ENCODE peak calls at places on chromosomes 1 and 21, in six cellular contexts. One of them, this sample, is unnamed.

GRCh38 chr21:45415188-45415942 is 10.4 kb downstream of the COL18A1 start:
- DNase-seq in NCI-H524: no peak
- DNase-seq in naive thymus-derived CD8-positive, alpha-beta T cell: peak
- DNase-seq in astrocyte of the spinal cord: no peak
- DNase-seq in posterior vena cava: peak
- DNase-seq in choroid plexus epithelial cell: no peak
- DNase-seq in this sample: no peak

GRCh38 chr1:161266836-161267235 is 8.3 kb downstream of the PCP4L1 start:
- DNase-seq in NCI-H524: no peak
- DNase-seq in naive thymus-derived CD8-positive, alpha-beta T cell: no peak
- DNase-seq in astrocyte of the spinal cord: no peak
- DNase-seq in posterior vena cava: no peak
- DNase-seq in choroid plexus epithelial cell: no peak
- DNase-seq in this sample: no peak

GRCh38 chr21:41581592-41582228 is 73.8 kb upstream of the TMPRSS2 start:
- DNase-seq in NCI-H524: no peak
- DNase-seq in naive thymus-derived CD8-positive, alpha-beta T cell: no peak
- DNase-seq in astrocyte of the spinal cord: no peak
- DNase-seq in posterior vena cava: peak
- DNase-seq in choroid plexus epithelial cell: no peak
- DNase-seq in this sample: no peak

GRCh38 chr1:201281573-201281972 is 1.7 kb upstream of the PKP1 start:
- DNase-seq in NCI-H524: no peak
- DNase-seq in naive thymus-derived CD8-positive, alpha-beta T cell: no peak
- DNase-seq in astrocyte of the spinal cord: no peak
- DNase-seq in posterior vena cava: no peak
- DNase-seq in choroid plexus epithelial cell: peak
- DNase-seq in this sample: no peak

GRCh38 chr1:18385239-18385790 is 95.4 kb upstream of the KLHDC7A start:
- DNase-seq in NCI-H524: peak
- DNase-seq in naive thymus-derived CD8-positive, alpha-beta T cell: no peak
- DNase-seq in astrocyte of the spinal cord: no peak
- DNase-seq in posterior vena cava: peak
- DNase-seq in choroid plexus epithelial cell: no peak
- DNase-seq in this sample: no peak

GRCh38 chr1:9340172-9340854 is 47.6 kb downstream of the SPSB1 start:
- DNase-seq in NCI-H524: no peak
- DNase-seq in naive thymus-derived CD8-positive, alpha-beta T cell: no peak
- DNase-seq in astrocyte of the spinal cord: peak
- DNase-seq in posterior vena cava: no peak
- DNase-seq in choroid plexus epithelial cell: peak
- DNase-seq in this sample: no peak

GRCh38 chr1:160353223-160353622 is 10.0 kb downstream of the NCSTN start:
- DNase-seq in NCI-H524: no peak
- DNase-seq in naive thymus-derived CD8-positive, alpha-beta T cell: no peak
- DNase-seq in astrocyte of the spinal cord: no peak
- DNase-seq in posterior vena cava: no peak
- DNase-seq in choroid plexus epithelial cell: peak
- DNase-seq in this sample: no peak

GRCh38 chr1:79043506-79043905 is 37.0 kb upstream of the ADGRL4 start:
- DNase-seq in NCI-H524: no peak
- DNase-seq in naive thymus-derived CD8-positive, alpha-beta T cell: no peak
- DNase-seq in astrocyte of the spinal cord: no peak
- DNase-seq in posterior vena cava: no peak
- DNase-seq in choroid plexus epithelial cell: peak
- DNase-seq in this sample: no peak

GRCh38 chr1:87644500-87645245 is 316.0 kb downstream of the LMO4 start:
- DNase-seq in NCI-H524: no peak
- DNase-seq in naive thymus-derived CD8-positive, alpha-beta T cell: no peak
- DNase-seq in astrocyte of the spinal cord: peak
- DNase-seq in posterior vena cava: no peak
- DNase-seq in choroid plexus epithelial cell: no peak
- DNase-seq in this sample: no peak

GRCh38 chr1:22044690-22045420 is 7.7 kb upstream of the CDC42 start:
- DNase-seq in NCI-H524: no peak
- DNase-seq in naive thymus-derived CD8-positive, alpha-beta T cell: no peak
- DNase-seq in astrocyte of the spinal cord: peak
- DNase-seq in posterior vena cava: no peak
- DNase-seq in choroid plexus epithelial cell: peak
- DNase-seq in this sample: no peak

GRCh38 chr1:55781944-55782482 is 566.8 kb upstream of the USP24 start:
- DNase-seq in NCI-H524: no peak
- DNase-seq in naive thymus-derived CD8-positive, alpha-beta T cell: no peak
- DNase-seq in astrocyte of the spinal cord: peak
- DNase-seq in posterior vena cava: no peak
- DNase-seq in choroid plexus epithelial cell: peak
- DNase-seq in this sample: no peak

GRCh38 chr1:111814642-111815041 is 58.9 kb downstream of the DDX20 start:
- DNase-seq in NCI-H524: no peak
- DNase-seq in naive thymus-derived CD8-positive, alpha-beta T cell: no peak
- DNase-seq in astrocyte of the spinal cord: no peak
- DNase-seq in posterior vena cava: no peak
- DNase-seq in choroid plexus epithelial cell: no peak
- DNase-seq in this sample: no peak

GRCh38 chr1:239221656-239222055 is 164.7 kb upstream of the CHRM3 start:
- DNase-seq in NCI-H524: no peak
- DNase-seq in naive thymus-derived CD8-positive, alpha-beta T cell: no peak
- DNase-seq in astrocyte of the spinal cord: no peak
- DNase-seq in posterior vena cava: no peak
- DNase-seq in choroid plexus epithelial cell: no peak
- DNase-seq in this sample: no peak

GRCh38 chr1:25066253-25066652 is 136.2 kb upstream of the RUNX3 start:
- DNase-seq in NCI-H524: no peak
- DNase-seq in naive thymus-derived CD8-positive, alpha-beta T cell: no peak
- DNase-seq in astrocyte of the spinal cord: peak
- DNase-seq in posterior vena cava: peak
- DNase-seq in choroid plexus epithelial cell: peak
- DNase-seq in this sample: peak

GRCh38 chr1:70764747-70765146 is 282.9 kb downstream of the PTGER3 start:
- DNase-seq in NCI-H524: no peak
- DNase-seq in naive thymus-derived CD8-positive, alpha-beta T cell: no peak
- DNase-seq in astrocyte of the spinal cord: peak
- DNase-seq in posterior vena cava: no peak
- DNase-seq in choroid plexus epithelial cell: no peak
- DNase-seq in this sample: no peak

GRCh38 chr21:46182548-46183336 is 1.5 kb downstream of the SPATC1L start:
- DNase-seq in NCI-H524: no peak
- DNase-seq in naive thymus-derived CD8-positive, alpha-beta T cell: no peak
- DNase-seq in astrocyte of the spinal cord: no peak
- DNase-seq in posterior vena cava: peak
- DNase-seq in choroid plexus epithelial cell: no peak
- DNase-seq in this sample: peak

GRCh38 chr1:46983416-46983815 is 40.1 kb upstream of the CYP4X1 start:
- DNase-seq in NCI-H524: no peak
- DNase-seq in naive thymus-derived CD8-positive, alpha-beta T cell: no peak
- DNase-seq in astrocyte of the spinal cord: no peak
- DNase-seq in posterior vena cava: no peak
- DNase-seq in choroid plexus epithelial cell: no peak
- DNase-seq in this sample: no peak

GRCh38 chr21:43779660-43780059 is 3.6 kb upstream of the CSTB start:
- DNase-seq in NCI-H524: no peak
- DNase-seq in naive thymus-derived CD8-positive, alpha-beta T cell: no peak
- DNase-seq in astrocyte of the spinal cord: no peak
- DNase-seq in posterior vena cava: no peak
- DNase-seq in choroid plexus epithelial cell: no peak
- DNase-seq in this sample: no peak

GRCh38 chr1:203954788-203955552 is 93.6 kb downstream of the SNRPE start:
- DNase-seq in NCI-H524: no peak
- DNase-seq in naive thymus-derived CD8-positive, alpha-beta T cell: no peak
- DNase-seq in astrocyte of the spinal cord: no peak
- DNase-seq in posterior vena cava: no peak
- DNase-seq in choroid plexus epithelial cell: peak
- DNase-seq in this sample: peak

GRCh38 chr1:51954783-51955182 is 35.7 kb downstream of the RAB3B start:
- DNase-seq in NCI-H524: no peak
- DNase-seq in naive thymus-derived CD8-positive, alpha-beta T cell: no peak
- DNase-seq in astrocyte of the spinal cord: no peak
- DNase-seq in posterior vena cava: no peak
- DNase-seq in choroid plexus epithelial cell: no peak
- DNase-seq in this sample: no peak

GRCh38 chr21:25845729-25846256 is 111.0 kb downstream of the GABPA start:
- DNase-seq in NCI-H524: peak
- DNase-seq in naive thymus-derived CD8-positive, alpha-beta T cell: no peak
- DNase-seq in astrocyte of the spinal cord: no peak
- DNase-seq in posterior vena cava: no peak
- DNase-seq in choroid plexus epithelial cell: no peak
- DNase-seq in this sample: no peak

GRCh38 chr1:242219298-242219901 is 220.5 kb upstream of the MAP1LC3C start:
- DNase-seq in NCI-H524: no peak
- DNase-seq in naive thymus-derived CD8-positive, alpha-beta T cell: no peak
- DNase-seq in astrocyte of the spinal cord: no peak
- DNase-seq in posterior vena cava: no peak
- DNase-seq in choroid plexus epithelial cell: no peak
- DNase-seq in this sample: no peak

GRCh38 chr1:89276690-89277089 is 4.0 kb upstream of the GBP5 start:
- DNase-seq in NCI-H524: no peak
- DNase-seq in naive thymus-derived CD8-positive, alpha-beta T cell: no peak
- DNase-seq in astrocyte of the spinal cord: no peak
- DNase-seq in posterior vena cava: no peak
- DNase-seq in choroid plexus epithelial cell: no peak
- DNase-seq in this sample: no peak

This sample was measured in cardiac septum.